ENCODE peak calls at places on chromosomes 2 and 18, in nine cellular contexts. Q is left ventricle myocardium superior; G is A549; J is NT2/D1; K is DMS153; M is NCI-H1105; B is HuH-7; I is tibial nerve; U is activated naive CD4-positive, alpha-beta T cell treated with Interleukin-2 at 50 U/mL for 16 hours. L is an unnamed sample.

GRCh38 chr2:118177318-118177717 is 89.0 kb downstream of the INSIG2 start:
- DNase-seq in K (no peak), Q (no peak), B (no peak), M (no peak), I (no peak), J (no peak), U (no peak), G (no peak), L (no peak)

GRCh38 chr2:210502997-210503621 is 26.6 kb upstream of the LANCL1 start:
- DNase-seq in I (peak; percentile 45), K (no peak), B (peak; percentile 30), M (peak; percentile 18), G (peak; percentile 64), U (peak; percentile 10), Q (no peak), J (peak; percentile 18), L (peak; percentile 21)

GRCh38 chr18:63603772-63604171 is 16.6 kb downstream of the SERPINB13 start:
- DNase-seq in I (no peak), K (no peak), Q (no peak), G (no peak), U (no peak), B (no peak), M (no peak), J (no peak), L (no peak)

GRCh38 chr2:99593692-99594427 is 104.0 kb upstream of the REV1 start:
- DNase-seq in I (no peak), G (no peak), U (no peak), Q (no peak), M (no peak), J (no peak), B (no peak), K (no peak), L (no peak)

GRCh38 chr2:236816197-236817170 is 246.9 kb downstream of the ACKR3 start:
- DNase-seq in J (no peak), I (no peak), U (no peak), G (no peak), Q (no peak), M (no peak), B (no peak), K (no peak), L (no peak)

GRCh38 chr2:191901031-191901430 is 54.1 kb upstream of the CAVIN2 start:
- DNase-seq in M (no peak), K (no peak), Q (no peak), J (peak; percentile 78), G (no peak), I (no peak), B (no peak), U (no peak), L (no peak)

GRCh38 chr18:23876496-23876895 is 138.1 kb upstream of the TTC39C start:
- DNase-seq in J (no peak), M (no peak), K (no peak), I (no peak), U (no peak), G (no peak), Q (no peak), B (no peak), L (no peak)

GRCh38 chr18:63540131-63540530 is 2.0 kb upstream of the SERPINB12 start:
- DNase-seq in Q (no peak), B (no peak), K (no peak), U (no peak), M (no peak), J (no peak), G (no peak), I (no peak), L (no peak)

GRCh38 chr2:185456517-185456916 is 282.1 kb upstream of the FSIP2 start:
- DNase-seq in Q (no peak), B (no peak), U (no peak), I (no peak), M (no peak), G (no peak), K (no peak), J (no peak), L (no peak)

GRCh38 chr2:140797718-140798117 is 1333.1 kb downstream of the LRP1B start:
- DNase-seq in Q (no peak), J (no peak), U (no peak), K (no peak), B (no peak), M (no peak), I (no peak), G (no peak), L (no peak)

GRCh38 chr2:232741284-232741683 is 35.1 kb downstream of the KCNJ13 start:
- DNase-seq in G (no peak), K (no peak), U (no peak), I (no peak), J (no peak), M (no peak), Q (no peak), B (no peak), L (no peak)

GRCh38 chr2:20186078-20186854 is 38.7 kb downstream of the SDC1 start:
- DNase-seq in I (peak; percentile 41), Q (peak; percentile 16), B (no peak), G (peak; percentile 64), K (no peak), M (no peak), U (no peak), J (no peak), L (peak; percentile 42)